ENCODE peak calls at places on chromosomes 12 and 14, in four cellular contexts. H, L, F and Y are unnamed samples.

GRCh38 chr14:93036652-93037341 is 78.9 kb downstream of the ITPK1 start:
- DNase-seq in H (no peak), L (no peak), F (peak; percentile 80), Y (no peak)

GRCh38 chr12:116274552-116275375 is 2.7 kb downstream of the MED13L start:
- DNase-seq in H (no peak), L (no peak), F (no peak), Y (no peak)

GRCh38 chr14:75986439-75986765 is 839 bp downstream of the IFT43 start:
- DNase-seq in H (no peak), L (no peak), F (no peak), Y (no peak)

GRCh38 chr12:102423447-102423846 is 56.9 kb downstream of the IGF1 start:
- DNase-seq in H (no peak), L (no peak), F (no peak), Y (peak; percentile 41)

GRCh38 chr12:96070670-96071279 is 35.4 kb upstream of the LTA4H start:
- DNase-seq in H (peak; percentile 54), L (no peak), F (peak; percentile 72), Y (peak; percentile 57)

GRCh38 chr14:104322531-104323466 is 184.4 kb downstream of the KIF26A start:
- DNase-seq in H (no peak), L (no peak), F (peak; percentile 41), Y (no peak)

GRCh38 chr14:82855912-82856381 is 1322.3 kb upstream of the SEL1L start:
- DNase-seq in H (no peak), L (no peak), F (peak; percentile 21), Y (peak; percentile 13)

GRCh38 chr12:49923878-49924610 is 20.3 kb upstream of the FAIM2 start:
- DNase-seq in H (no peak), L (no peak), F (no peak), Y (peak; percentile 23)

GRCh38 chr14:23629831-23630396 is 6.2 kb upstream of the DHRS2 start:
- DNase-seq in H (no peak), L (no peak), F (no peak), Y (no peak)

GRCh38 chr12:14845350-14845750 is 2.0 kb upstream of the ART4 start:
- DNase-seq in H (no peak), L (peak; percentile 63), F (peak; percentile 70), Y (peak; percentile 77)

GRCh38 chr14:31659278-31659677 is 98.1 kb downstream of the NUBPL start:
- DNase-seq in H (no peak), L (no peak), F (no peak), Y (no peak)

GRCh38 chr12:30457621-30458289 is 237.9 kb downstream of the IPO8 start:
- DNase-seq in H (no peak), L (no peak), F (peak; percentile 36), Y (peak; percentile 92)

GRCh38 chr14:105536051-105536450 is 9.7 kb downstream of the TMEM121 start:
- DNase-seq in H (no peak), L (no peak), F (no peak), Y (no peak)

GRCh38 chr12:80412343-80412953 is 31.6 kb upstream of the PTPRQ start:
- DNase-seq in H (no peak), L (no peak), F (peak; percentile 83), Y (peak; percentile 80)

GRCh38 chr12:58803893-58804292 is 116.4 kb downstream of the LRIG3 start:
- DNase-seq in H (no peak), L (no peak), F (no peak), Y (peak; percentile 85)

GRCh38 chr12:45591635-45592034 is 137.9 kb upstream of the ARID2 start:
- DNase-seq in H (no peak), L (no peak), F (no peak), Y (no peak)

GRCh38 chr12:60399064-60399463 is 803.2 kb downstream of the SLC16A7 start:
- DNase-seq in H (no peak), L (no peak), F (no peak), Y (no peak)
- TF ChIP-seq EZH2 in H (no peak), L (no peak), F (no peak), Y (no peak)

GRCh38 chr14:37597538-37598084 is 2.2 kb downstream of the TTC6 start:
- DNase-seq in H (peak; percentile 73), L (no peak), F (peak; percentile 81), Y (peak; percentile 28)
- TF ChIP-seq EZH2 in H (no peak), L (no peak), F (no peak), Y (no peak)

GRCh38 chr12:132603240-132604107 is 6.9 kb downstream of the LRCOL1 start:
- DNase-seq in H (no peak), L (no peak), F (no peak), Y (no peak)
- TF ChIP-seq EZH2 in H (no peak), L (no peak), F (no peak), Y (peak; percentile 59)

DNA sequence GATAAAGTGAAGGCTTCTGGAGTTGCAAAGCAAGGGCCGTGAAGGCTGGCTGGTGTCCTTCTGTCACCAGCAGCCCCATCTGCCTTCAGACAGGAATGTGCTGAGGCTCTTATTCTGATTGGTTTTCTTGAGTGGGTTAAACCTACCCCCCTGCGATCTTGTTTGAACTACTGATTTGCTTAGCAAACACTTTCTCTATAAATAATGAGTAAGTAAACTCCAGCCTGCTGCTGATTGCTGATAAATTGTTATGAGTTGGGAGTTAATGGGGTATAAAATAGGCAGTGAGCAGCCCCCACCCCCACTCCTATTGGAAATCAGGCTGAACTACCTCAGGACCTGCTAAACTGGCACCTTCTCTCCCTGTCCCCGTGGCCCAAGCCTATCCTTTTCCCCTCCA is 146.1 kb upstream of the NOS1 start:
- DNase-seq in H (no peak), L (no peak), F (no peak), Y (no peak)
- TF ChIP-seq EZH2 in H (no peak), L (no peak), F (no peak), Y (no peak)

DNA sequence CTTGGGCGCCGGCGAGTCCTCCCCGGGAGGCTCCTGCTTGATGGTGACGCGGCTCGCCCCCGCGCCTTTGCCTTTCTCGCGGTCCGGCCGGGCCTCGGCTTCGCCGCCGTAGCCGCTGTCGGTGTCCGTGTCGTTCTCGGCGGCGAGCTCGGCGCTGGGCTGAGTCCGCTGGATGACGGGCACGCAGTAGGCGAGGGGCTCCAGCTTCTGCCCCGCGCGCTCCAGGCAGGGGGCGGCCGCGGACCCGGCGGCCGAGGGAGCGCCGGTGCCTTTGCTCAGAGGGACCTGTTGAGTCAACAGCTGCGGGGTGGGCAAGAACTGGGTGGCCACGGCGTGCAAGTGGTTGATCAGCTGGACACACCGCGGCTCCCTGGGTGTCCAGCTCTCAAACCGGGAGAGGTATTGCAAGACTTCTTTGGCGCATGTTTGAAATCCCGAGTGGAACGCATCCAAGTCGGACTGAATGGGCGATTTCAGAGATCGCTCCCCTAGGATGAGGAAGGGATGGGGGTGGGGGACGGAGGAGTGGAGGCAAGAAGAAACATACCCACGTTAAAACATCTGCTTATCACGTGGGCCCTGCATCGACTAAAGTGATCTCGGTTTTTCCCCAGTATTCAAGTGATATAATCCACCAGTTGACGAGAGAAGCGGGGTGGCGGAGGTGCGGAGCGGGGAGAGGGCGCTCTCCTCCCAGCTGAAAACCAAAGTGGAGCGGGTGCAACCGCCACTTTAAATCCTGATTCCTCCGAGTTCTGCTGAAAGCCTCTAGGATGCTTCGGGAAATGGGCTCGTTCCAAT is 2.0 kb downstream of the BHLHE41 start:
- DNase-seq in H (peak; percentile 67), L (no peak), F (peak; percentile 78), Y (peak; percentile 87)
- TF ChIP-seq EZH2 in H (peak; percentile 90), L (peak; percentile 78), F (peak; percentile 76), Y (no peak)